ENCODE peak calls at places on chromosomes 2 and 18, in ten cellular contexts. Q, G, Y, B, R, L, Z, J, C and D are unnamed samples.

GRCh38 chr2:111954602-111955332 is 56.4 kb downstream of the MERTK start:
- DNase-seq in B (no peak), L (no peak), Q (no peak), Z (no peak), J (no peak), C (no peak), G (no peak), Y (no peak), R (no peak), D (no peak)

GRCh38 chr18:61870151-61870550 is 22.7 kb downstream of the RNF152 start:
- DNase-seq in J (no peak), R (peak; percentile 74), C (no peak), G (peak; percentile 56), Z (no peak), Q (peak; percentile 92), L (no peak), B (no peak), Y (no peak), D (peak; percentile 96)

GRCh38 chr2:211836409-211836808 is 702.2 kb downstream of the ERBB4 start:
- DNase-seq in G (no peak), B (no peak), J (no peak), Q (no peak), L (no peak), C (no peak), R (no peak), Z (no peak), Y (no peak), D (no peak)

GRCh38 chr2:110891626-110892025 is 159.3 kb downstream of the ACOXL start:
- DNase-seq in G (no peak), L (no peak), Y (no peak), R (no peak), B (no peak), Q (no peak), C (no peak), Z (no peak), J (no peak), D (no peak)

GRCh38 chr18:21084511-21085078 is 27.0 kb downstream of the ROCK1 start:
- DNase-seq in G (no peak), C (no peak), Z (no peak), Q (no peak), B (no peak), J (no peak), R (no peak), Y (no peak), L (no peak), D (no peak)

GRCh38 chr2:217367464-217367863 is 507.6 kb upstream of the TNP1 start:
- DNase-seq in C (no peak), R (peak; percentile 60), G (no peak), Y (no peak), L (no peak), Q (peak; percentile 73), B (peak; percentile 33), Z (no peak), J (no peak), D (no peak)

GRCh38 chr2:223954401-223954800 is 2.9 kb upstream of the MRPL44 start:
- DNase-seq in G (peak; percentile 53), C (no peak), Y (no peak), Z (peak; percentile 82), B (no peak), Q (peak; percentile 94), L (no peak), R (peak; percentile 86), J (no peak), D (peak; percentile 68)

GRCh38 chr2:143603035-143603616 is 473.9 kb downstream of the ARHGAP15 start:
- DNase-seq in Y (no peak), Q (no peak), J (no peak), R (no peak), C (no peak), L (no peak), B (no peak), Z (no peak), G (no peak), D (no peak)

GRCh38 chr18:49690307-49690706 is 123.0 kb downstream of the ACAA2 start:
- DNase-seq in L (no peak), Z (peak; percentile 95), B (no peak), G (no peak), Q (peak; percentile 97), J (peak; percentile 10), C (no peak), Y (no peak), R (peak; percentile 95), D (peak; percentile 95)

GRCh38 chr2:223870840-223871618 is 33.6 kb upstream of the AP1S3 start:
- DNase-seq in Z (no peak), L (no peak), R (no peak), Q (no peak), Y (no peak), B (no peak), C (no peak), J (no peak), G (no peak), D (peak; percentile 85)

GRCh38 chr2:54872783-54873182 is 149.3 kb downstream of the EML6 start:
- DNase-seq in J (no peak), L (no peak), Y (no peak), R (no peak), Q (no peak), B (no peak), C (no peak), G (no peak), Z (no peak), D (no peak)

GRCh38 chr2:172101008-172101706 is 1.5 kb downstream of the DLX2 start:
- DNase-seq in R (no peak), L (no peak), C (no peak), Y (no peak), Z (peak; percentile 48), J (no peak), G (no peak), B (no peak), Q (no peak), D (no peak)

GRCh38 chr18:944440-944839 is 39.8 kb downstream of the ADCYAP1 start:
- DNase-seq in C (no peak), B (no peak), R (peak; percentile 91), Z (peak; percentile 78), G (no peak), L (no peak), Q (peak; percentile 3), Y (no peak), J (no peak), D (peak; percentile 30)

GRCh38 chr18:11985532-11985931 is 4.2 kb downstream of the IMPA2 start:
- DNase-seq in Z (no peak), Y (peak; percentile 53), R (no peak), C (no peak), B (no peak), G (no peak), Q (no peak), L (peak; percentile 33), J (no peak), D (no peak)

GRCh38 chr18:11984091-11984490 is 2.8 kb downstream of the IMPA2 start:
- DNase-seq in B (no peak), Z (no peak), G (no peak), J (no peak), C (no peak), R (no peak), Y (peak; percentile 56), L (no peak), Q (no peak), D (no peak)

GRCh38 chr18:11981633-11982366 is 493 bp downstream of the IMPA2 start:
- DNase-seq in C (no peak), J (no peak), B (peak; percentile 25), L (peak; percentile 41), Y (peak; percentile 79), G (peak; percentile 46), Z (peak; percentile 14), R (no peak), Q (peak; percentile 19), D (peak; percentile 37)

GRCh38 chr18:11982981-11983380 is 1.7 kb downstream of the IMPA2 start:
- DNase-seq in Y (no peak), Z (no peak), J (no peak), R (no peak), B (no peak), L (no peak), G (no peak), Q (no peak), C (no peak), D (no peak)

DNA sequence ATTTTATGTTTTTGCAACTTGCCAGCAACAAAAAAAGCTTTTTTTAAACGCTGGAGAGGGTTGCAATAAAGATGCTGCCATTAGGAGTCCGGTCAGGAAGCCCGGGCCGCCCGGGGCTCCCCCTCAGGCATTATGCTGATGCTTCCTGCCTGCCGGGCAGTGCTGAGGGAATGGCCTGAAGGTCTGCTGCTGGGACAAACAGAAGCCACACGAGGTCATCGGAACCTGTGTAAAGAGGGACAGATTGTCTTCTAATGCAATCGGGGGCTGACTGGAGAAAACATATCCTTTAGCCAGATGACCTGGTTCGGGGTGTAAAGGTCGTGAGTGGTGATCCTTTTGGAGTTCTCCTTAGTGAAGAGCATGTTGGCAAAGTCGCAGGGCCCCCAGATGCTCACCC is 2.3 kb downstream of the IMPA2 start:
- DNase-seq in R (no peak), Z (no peak), G (no peak), J (no peak), B (no peak), L (no peak), C (no peak), Y (peak; percentile 60), Q (no peak), D (no peak)
- H3K4me3 ChIP-seq in R (no peak overlapping the region), Z (no peak overlapping the region), G (no peak overlapping the region), J (no peak overlapping the region), B (no peak overlapping the region), L (no peak overlapping the region), C (no peak overlapping the region), Y (no peak overlapping the region), Q (no peak overlapping the region), D (no peak overlapping the region)

GRCh38 chr2:183037281-183037659 is 987 bp downstream of the NCKAP1 start:
- DNase-seq in R (peak; percentile 59), J (peak; percentile 31), Q (peak; percentile 47), B (no peak), L (peak; percentile 57), Z (peak; percentile 53), G (peak; percentile 32), C (no peak), Y (no peak), D (peak; percentile 55)
- TF ChIP-seq CTCF in R (no peak), J (no peak), Q (no peak), B (no peak), L (no peak), Z (no peak), G (peak; percentile 9), C (no peak), Y (no peak), D (no peak)

GRCh38 chr2:176096243-176096985 is 3.2 kb upstream of the HOXD12 start:
- DNase-seq in G (no peak), R (peak; percentile 40), L (peak; percentile 29), Z (peak; percentile 29), C (no peak), Q (no peak), J (no peak), B (no peak), Y (no peak), D (peak; percentile 32)
- H3K4me3 ChIP-seq in G (peak overlapping the region; percentile 57), R (no peak overlapping the region), L (peak overlapping the region; percentile 29), Z (peak overlapping the region; percentile 56), C (peak overlapping the region; percentile 7), Q (peak overlapping the region; percentile 35), J (peak overlapping the region; percentile 64), B (peak overlapping the region; percentile 24), Y (peak overlapping the region; percentile 45), D (peak overlapping the region; percentile 49)

DNA sequence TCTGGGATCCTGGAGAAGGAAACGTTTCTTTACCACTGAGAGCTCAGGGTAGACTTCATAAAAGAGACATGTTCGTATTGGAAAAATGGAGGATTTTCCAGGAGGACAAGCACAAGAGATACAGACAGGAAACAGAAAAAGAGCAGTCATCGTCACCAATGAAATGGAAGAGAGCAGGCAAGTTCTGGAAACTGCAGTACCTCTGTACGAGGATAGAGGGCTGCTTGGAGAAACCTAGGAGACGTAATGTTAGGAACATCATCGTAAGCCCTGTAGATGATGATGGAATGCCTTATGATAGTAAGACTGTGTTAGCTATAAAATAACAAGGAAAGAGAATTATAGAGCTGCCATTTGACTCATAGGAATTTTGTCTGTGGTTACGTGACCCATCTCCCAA is 121.1 kb upstream of the KLHL14 start:
- DNase-seq in G (no peak), L (no peak), B (no peak), Q (no peak), Y (no peak), Z (no peak), J (no peak), C (no peak), R (no peak), D (no peak)
- TF ChIP-seq CTCF in G (no peak), L (no peak), B (no peak), Q (no peak), Y (no peak), Z (peak; percentile 46), J (no peak), C (no peak), R (peak; percentile 24), D (no peak)